ENCODE peak calls at places on chromosomes 11 and 22, in five cellular contexts. Q is fibroblast of lung, V is stomach, T is Peyer's patch, N is right cardiac atrium. M is an unnamed sample.
A peak's percentile ranks its signal among the peaks of the same experiment; 100 is the strongest.

GRCh38 chr22:39475337-39475736 is 18.5 kb downstream of the MGAT3 start:
- DNase-seq in T (no peak), V (no peak), N (peak; percentile 77), Q (no peak), M (no peak)

GRCh38 chr11:68538025-68538424 is 77.5 kb downstream of the PPP6R3 start:
- DNase-seq in V (no peak), T (no peak), N (no peak), Q (no peak), M (no peak)

GRCh38 chr11:118623291-118623655 is 15.9 kb downstream of the PHLDB1 start:
- DNase-seq in Q (peak; percentile 69), V (no peak), T (no peak), N (peak; percentile 61), M (peak; percentile 75)

GRCh38 chr11:112085822-112086421 is 634 bp downstream of the TIMM8B start:
- DNase-seq in Q (peak; percentile 27), T (peak; percentile 28), V (no peak), N (no peak), M (no peak)

GRCh38 chr11:125807909-125808308 is 20.0 kb downstream of the PATE3 start:
- DNase-seq in V (no peak), T (no peak), N (no peak), Q (peak; percentile 66), M (no peak)

GRCh38 chr11:70608568-70609314 is 210.4 kb downstream of the CTTN start:
- DNase-seq in V (no peak), T (no peak), N (no peak), Q (peak; percentile 56), M (peak; percentile 19)

GRCh38 chr11:8934735-8935478 is 2.2 kb upstream of the C11orf16 start:
- DNase-seq in Q (peak; percentile 91), T (no peak), V (no peak), N (no peak), M (no peak)

GRCh38 chr11:121482231-121483129 is 29.7 kb upstream of the SORL1-AS1 start:
- DNase-seq in Q (no peak), T (peak; percentile 59), V (no peak), N (no peak), M (no peak)

GRCh38 chr11:68843052-68843561 is 1.4 kb upstream of the CPT1A start:
- DNase-seq in N (no peak), T (peak; percentile 72), Q (peak; percentile 44), V (peak; percentile 63), M (peak; percentile 41)

GRCh38 chr11:117535201-117535869 is 207.7 kb downstream of the CEP164 start:
- DNase-seq in N (peak; percentile 86), Q (no peak), V (peak; percentile 30), T (no peak), M (peak; percentile 56)

GRCh38 chr11:60866911-60867870 is at the start of gene ZP1:
- DNase-seq in Q (no peak), N (peak; percentile 34), V (peak; percentile 24), T (no peak), M (peak; percentile 79)

GRCh38 chr11:2515401-2516275 is 70.8 kb downstream of the KCNQ1 start:
- DNase-seq in N (peak; percentile 53), Q (no peak), T (no peak), V (peak; percentile 17), M (peak; percentile 0)

GRCh38 chr22:20591660-20592310 is 84.4 kb downstream of the MED15 start:
- DNase-seq in Q (peak; percentile 16), T (no peak), N (no peak), V (peak; percentile 27), M (peak; percentile 96)

GRCh38 chr11:91608662-91609061 is 616.0 kb upstream of the FAT3 start:
- DNase-seq in N (no peak), Q (no peak), T (no peak), V (no peak), M (no peak)

GRCh38 chr11:70404244-70404643 is 5.9 kb downstream of the CTTN start:
- DNase-seq in V (no peak), T (no peak), N (no peak), Q (no peak), M (no peak)

GRCh38 chr11:30583505-30584280 is 2.5 kb downstream of the MPPED2 start:
- DNase-seq in Q (no peak), N (peak; percentile 48), V (no peak), T (no peak), M (peak; percentile 73)

GRCh38 chr11:66183581-66184048 is 84.8 kb upstream of the RAB1B start:
- DNase-seq in Q (no peak), T (no peak), V (no peak), N (no peak), M (no peak)
- H3K27ac ChIP-seq in Q (no peak overlapping the region), T (no peak overlapping the region), V (no peak overlapping the region), N (no peak overlapping the region), M (no peak overlapping the region)

GRCh38 chr11:41784513-41785335 is 325.3 kb upstream of the LRRC4C start:
- DNase-seq in N (no peak), Q (peak; percentile 42), V (no peak), T (no peak), M (no peak)
- H3K27ac ChIP-seq in N (no peak overlapping the region), Q (no peak overlapping the region), V (no peak overlapping the region), T (peak overlapping the region; percentile 83), M (no peak overlapping the region)

GRCh38 chr11:101129203-101129943 is at the start of gene PGR:
- DNase-seq in N (peak; percentile 81), Q (no peak), T (no peak), V (no peak), M (peak; percentile 70)
- H3K27ac ChIP-seq in N (peak within 1 kb of the TSS; percentile 42), Q (no peak within 1 kb of the TSS), T (no peak within 1 kb of the TSS), V (no peak within 1 kb of the TSS), M (no peak within 1 kb of the TSS)

GRCh38 chr22:42610211-42610610 is 4.5 kb downstream of the POLDIP3 start:
- DNase-seq in V (peak; percentile 72), T (no peak), N (no peak), Q (no peak), M (no peak)
- H3K27ac ChIP-seq in V (peak overlapping the region; percentile 94), T (no peak overlapping the region), N (peak overlapping the region; percentile 51), Q (no peak overlapping the region), M (peak overlapping the region; percentile 67)

GRCh38 chr11:85799142-85799541 is 11.8 kb downstream of the SYTL2 start:
- DNase-seq in V (no peak), Q (no peak), N (no peak), T (no peak), M (no peak)
- H3K27ac ChIP-seq in V (no peak overlapping the region), Q (no peak overlapping the region), N (no peak overlapping the region), T (peak overlapping the region; percentile 44), M (no peak overlapping the region)

DNA sequence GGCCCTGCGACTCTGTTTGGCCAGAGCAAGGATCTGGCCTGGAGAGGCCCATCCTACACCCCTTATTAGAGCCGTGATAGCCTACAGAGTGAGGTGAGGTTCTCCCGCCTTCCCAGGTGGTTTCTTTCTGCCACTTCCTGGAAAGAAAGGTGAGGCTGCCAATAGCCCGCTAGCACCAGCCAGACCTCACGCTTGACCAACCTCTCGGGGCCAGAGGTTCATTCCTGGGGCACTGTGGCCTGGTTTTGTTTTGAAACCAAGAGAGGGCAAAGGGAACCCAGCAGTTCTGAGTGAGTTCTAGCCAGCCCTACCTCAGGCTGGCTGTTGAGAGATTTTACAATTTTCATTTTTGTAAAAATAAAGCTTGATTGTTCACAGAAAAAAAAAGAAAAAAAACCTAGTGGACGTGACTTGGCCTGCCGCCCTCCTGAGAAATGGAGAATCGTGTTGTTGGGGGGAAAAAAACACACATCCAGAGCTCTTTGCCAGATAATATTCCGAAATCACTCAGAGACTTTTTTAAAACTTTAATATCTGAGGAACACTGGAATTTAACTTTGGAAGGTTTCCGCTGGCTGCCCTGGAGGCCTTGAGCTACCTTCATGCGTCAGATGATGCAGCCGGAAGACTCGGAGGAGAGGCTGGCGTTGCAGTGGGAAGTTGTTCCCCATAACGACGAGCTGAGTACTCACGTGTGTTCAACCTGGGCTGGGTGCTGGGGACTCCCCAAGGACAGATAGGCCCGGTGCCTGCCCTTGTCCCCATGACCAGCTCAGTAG is 84.5 kb downstream of the BCR start:
- DNase-seq in V (peak; percentile 85), T (no peak), Q (no peak), N (peak; percentile 58), M (peak; percentile 88)
- H3K27ac ChIP-seq in V (peak overlapping the region; percentile 85), T (no peak overlapping the region), Q (no peak overlapping the region), N (peak overlapping the region; percentile 62), M (peak overlapping the region; percentile 83)

DNA sequence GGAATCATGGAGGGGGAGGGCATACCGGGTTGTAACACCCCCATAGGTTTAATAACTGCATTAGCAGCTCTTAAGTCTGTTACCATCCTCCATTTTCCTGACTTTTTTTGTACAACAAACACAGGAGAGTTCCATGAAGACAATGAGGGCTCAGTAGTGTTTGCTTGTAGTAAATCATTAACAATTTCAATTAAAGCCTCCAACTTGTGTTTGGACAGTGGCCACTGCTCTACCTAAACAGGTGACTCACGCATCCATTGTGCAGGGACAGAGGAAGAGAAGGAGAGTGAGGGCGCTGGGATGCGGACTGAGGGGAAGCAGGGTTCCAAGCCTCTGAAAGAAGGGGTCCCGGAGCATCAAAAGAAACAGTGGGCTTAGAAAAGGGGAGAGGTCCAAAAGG is 21.3 kb upstream of the MTNR1B start:
- DNase-seq in Q (no peak), V (peak; percentile 70), T (no peak), N (no peak), M (no peak)
- H3K27ac ChIP-seq in Q (no peak overlapping the region), V (peak overlapping the region; percentile 69), T (no peak overlapping the region), N (no peak overlapping the region), M (no peak overlapping the region)

GRCh38 chr22:28950567-28951411 is 67.4 kb downstream of the ZNRF3 start:
- DNase-seq in T (no peak), V (no peak), N (no peak), Q (no peak), M (no peak)
- H3K27ac ChIP-seq in T (no peak overlapping the region), V (no peak overlapping the region), N (no peak overlapping the region), Q (no peak overlapping the region), M (no peak overlapping the region)